ENCODE peak calls at places on chromosome 19, in eight cellular contexts. G is AG09319, W is lower leg skin, O is GM12865, M is heart right ventricle, B is ovary, Y is uterus, Z is AG09309. C is an unnamed sample.

GRCh38 chr19:42191855-42192254 is 25.6 kb downstream of the DEDD2 start:
- DNase-seq in B (no peak), O (no peak), Z (peak; percentile 21), W (no peak), G (no peak), Y (no peak), M (no peak), C (no peak)

GRCh38 chr19:48554385-48555091 is 2.6 kb downstream of the SULT2B1 start:
- DNase-seq in G (no peak), M (no peak), W (no peak), B (no peak), Y (no peak), O (no peak), Z (no peak), C (peak; percentile 33)

GRCh38 chr19:15144046-15144646 is 36.9 kb downstream of the SYDE1 start:
- DNase-seq in B (no peak), G (no peak), M (no peak), O (no peak), Y (no peak), W (no peak), Z (no peak), C (no peak)

GRCh38 chr19:33388817-33389573 is 15.5 kb downstream of the CEBPG start:
- DNase-seq in W (peak; percentile 86), B (no peak), M (no peak), G (no peak), O (no peak), Z (no peak), Y (peak; percentile 43), C (no peak)

GRCh38 chr19:54256250-54257115 is 590 bp downstream of the LILRB5 start:
- DNase-seq in Y (no peak), M (no peak), O (no peak), G (no peak), Z (no peak), B (no peak), W (peak; percentile 80), C (no peak)

GRCh38 chr19:5585461-5586299 is 17.9 kb upstream of the TINCR start:
- DNase-seq in Z (no peak), Y (peak; percentile 26), M (peak; percentile 39), O (no peak), G (no peak), B (no peak), W (no peak), C (no peak)

GRCh38 chr19:58566989-58567388 is 6.1 kb downstream of the MZF1 start:
- DNase-seq in Y (peak; percentile 3), W (peak; percentile 69), B (peak; percentile 13), G (no peak), Z (no peak), M (no peak), O (no peak), C (no peak)

GRCh38 chr19:6268382-6268771 is 11.4 kb downstream of the MLLT1 start:
- DNase-seq in O (no peak), G (no peak), W (no peak), B (no peak), M (no peak), Y (no peak), Z (no peak), C (no peak)

GRCh38 chr19:5628919-5629481 is 6.1 kb downstream of the SAFB start:
- DNase-seq in Y (no peak), Z (no peak), W (peak; percentile 72), G (no peak), M (no peak), O (peak; percentile 30), B (no peak), C (no peak)

DNA sequence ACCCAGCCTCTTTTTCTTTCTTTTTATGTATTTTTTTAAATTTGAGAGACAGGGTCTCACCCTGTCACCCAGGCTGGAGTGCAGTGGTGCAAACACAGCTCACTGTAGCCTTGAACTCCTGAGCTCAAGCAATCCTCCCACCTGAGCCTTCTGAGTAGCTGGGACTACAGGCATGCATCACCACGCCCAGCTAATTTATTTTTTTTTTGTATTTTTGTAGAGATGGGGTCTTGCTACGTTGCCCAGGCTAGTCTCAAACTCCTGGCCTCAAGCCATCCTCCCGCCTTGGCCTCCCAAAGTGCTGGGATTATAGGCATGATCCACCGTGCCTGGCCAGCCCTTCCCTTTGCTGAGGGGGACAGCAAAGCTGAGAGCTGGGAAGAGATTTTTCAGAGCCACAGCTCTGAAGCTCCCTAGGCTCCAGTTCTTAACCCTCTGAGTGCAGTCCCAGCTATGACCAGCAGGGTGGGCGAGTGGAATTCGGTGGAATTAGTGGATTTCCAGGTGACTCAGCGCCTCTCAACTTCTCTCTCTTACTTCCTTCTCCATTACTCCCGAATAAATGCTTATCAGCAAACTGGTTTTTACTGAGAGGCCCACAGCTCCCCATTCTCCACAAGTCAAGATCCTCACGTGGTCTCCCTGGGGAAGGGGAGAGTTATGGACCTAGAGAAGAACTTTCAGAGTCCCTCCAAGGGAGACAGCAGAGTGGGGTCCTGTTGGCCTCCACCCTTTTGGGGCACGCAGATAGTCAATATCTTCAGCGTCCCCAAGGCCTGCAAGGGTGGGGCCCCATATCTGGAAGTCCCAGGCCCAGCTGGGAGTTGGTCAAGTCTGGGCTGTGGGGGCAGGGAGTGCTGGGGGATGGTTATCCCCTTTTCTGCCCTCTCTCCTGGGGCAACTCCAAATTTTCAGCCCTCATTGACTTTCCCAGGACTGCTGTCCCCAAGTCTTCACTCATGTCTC is 1.2 kb downstream of the BLVRB start:
- DNase-seq in Z (peak; percentile 73), B (peak; percentile 87), G (peak; percentile 76), Y (peak; percentile 88), O (peak; percentile 76), W (peak; percentile 97), M (peak; percentile 86), C (peak; percentile 84)
- TF ChIP-seq CTCF in Z (peak; percentile 91), B (peak; percentile 78), G (peak; percentile 80), Y (peak; percentile 90), O (peak; percentile 80), W (peak; percentile 35), M (peak; percentile 87), C (peak; percentile 75)

GRCh38 chr19:12779162-12779993 is 4.0 kb upstream of the HOOK2 start:
- DNase-seq in Y (peak; percentile 75), B (peak; percentile 85), Z (no peak), O (peak; percentile 64), M (peak; percentile 77), G (peak; percentile 49), W (peak; percentile 90), C (no peak)
- TF ChIP-seq CTCF in Y (no peak), B (no peak), Z (no peak), O (peak; percentile 11), M (no peak), G (no peak), W (no peak), C (no peak)

DNA sequence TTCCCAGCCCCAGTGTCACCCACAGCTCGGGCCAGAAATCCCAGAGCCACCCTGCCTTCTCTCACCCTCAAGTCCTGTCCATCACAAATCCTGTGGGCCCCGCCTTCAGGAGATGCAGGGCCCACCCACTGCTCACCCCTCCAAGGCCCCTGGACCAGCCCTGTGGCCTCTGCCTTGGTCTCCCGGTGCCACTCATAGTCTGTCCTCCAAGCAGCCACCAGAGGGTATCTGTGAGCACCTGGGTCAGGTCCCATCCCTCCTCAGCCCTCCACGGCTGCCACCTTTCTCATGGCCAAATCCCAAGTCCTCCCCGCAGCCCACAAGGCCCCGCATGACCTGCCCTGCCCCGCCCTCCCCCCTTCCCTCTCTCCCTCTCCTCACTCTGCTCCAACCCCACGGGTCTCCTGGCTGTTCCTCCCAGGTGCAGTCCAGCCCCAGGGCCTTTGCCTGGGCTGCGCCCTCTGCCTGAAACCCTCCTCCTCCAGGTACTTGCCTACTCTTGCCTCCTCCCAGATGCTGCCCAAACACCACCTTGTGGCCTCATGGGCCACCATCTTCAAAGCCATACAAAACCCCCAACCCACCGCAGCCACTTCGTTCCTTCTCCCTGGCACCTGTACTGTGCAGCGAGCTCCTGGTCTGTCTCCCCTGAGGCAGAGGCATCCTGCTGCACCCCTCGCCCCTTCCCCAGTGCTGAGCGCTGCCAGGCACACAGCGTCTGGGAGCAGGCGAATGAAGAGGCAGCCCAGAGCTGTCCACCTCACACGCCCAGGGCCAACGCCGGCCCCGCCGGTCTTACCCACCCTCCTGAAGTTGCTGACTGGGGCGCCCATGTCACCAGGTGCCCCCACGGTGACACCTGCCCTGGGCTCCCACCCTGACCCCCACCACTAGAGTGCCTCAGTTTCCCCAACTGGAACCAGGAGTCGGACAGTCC is 13.2 kb upstream of the UQCR11 start:
- DNase-seq in B (no peak), M (peak; percentile 38), G (no peak), O (peak; percentile 71), W (no peak), Y (no peak), Z (no peak), C (no peak)
- TF ChIP-seq CTCF in B (no peak), M (peak; percentile 46), G (peak; percentile 22), O (peak; percentile 58), W (no peak), Y (no peak), Z (peak; percentile 45), C (peak; percentile 51)

DNA sequence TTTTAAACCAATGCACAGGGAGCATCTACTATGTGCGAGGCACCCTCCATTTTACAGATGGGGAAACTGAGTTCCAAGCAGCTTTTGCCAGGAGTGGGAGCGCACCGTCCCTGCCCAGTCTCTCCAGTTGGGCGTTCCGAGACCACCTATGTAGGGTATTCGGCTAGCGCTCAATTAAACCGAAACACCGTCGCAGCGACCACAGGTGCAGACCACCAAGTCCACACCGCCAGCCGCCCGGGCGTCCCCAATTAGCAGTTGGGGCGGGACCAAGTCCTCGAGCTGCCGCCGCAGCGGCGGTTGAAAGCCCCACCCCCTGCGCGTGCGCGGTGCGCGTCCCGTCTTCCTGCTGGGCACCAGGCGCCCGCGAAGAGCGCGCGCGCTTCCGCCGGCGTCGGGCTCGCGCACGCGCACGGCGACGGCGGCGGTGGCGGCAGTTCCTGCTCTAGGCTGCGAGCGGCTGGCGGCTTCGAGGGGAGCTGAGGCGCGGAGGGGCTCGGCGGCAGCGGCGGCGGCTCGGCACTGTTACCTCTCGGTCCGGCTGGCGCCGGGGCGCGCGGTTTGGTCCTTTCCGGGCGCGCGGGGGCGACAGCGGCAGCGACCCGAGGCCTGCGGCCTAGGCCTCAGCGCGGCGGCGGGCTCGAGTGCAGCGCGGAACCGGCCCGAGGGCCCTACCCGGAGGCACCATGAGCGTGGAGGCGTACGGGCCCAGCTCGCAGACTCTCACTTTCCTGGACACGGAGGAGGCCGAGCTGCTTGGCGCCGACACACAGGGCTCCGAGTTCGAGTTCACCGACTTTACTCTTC is at the start of gene UPF1:
- DNase-seq in W (peak; percentile 97), M (peak; percentile 93), O (peak; percentile 97), B (peak; percentile 95), Z (no peak), Y (peak; percentile 95), G (peak; percentile 73), C (peak; percentile 92)
- TF ChIP-seq CTCF in W (no peak), M (no peak), O (peak; percentile 3), B (no peak), Z (no peak), Y (peak; percentile 20), G (no peak), C (no peak)

DNA sequence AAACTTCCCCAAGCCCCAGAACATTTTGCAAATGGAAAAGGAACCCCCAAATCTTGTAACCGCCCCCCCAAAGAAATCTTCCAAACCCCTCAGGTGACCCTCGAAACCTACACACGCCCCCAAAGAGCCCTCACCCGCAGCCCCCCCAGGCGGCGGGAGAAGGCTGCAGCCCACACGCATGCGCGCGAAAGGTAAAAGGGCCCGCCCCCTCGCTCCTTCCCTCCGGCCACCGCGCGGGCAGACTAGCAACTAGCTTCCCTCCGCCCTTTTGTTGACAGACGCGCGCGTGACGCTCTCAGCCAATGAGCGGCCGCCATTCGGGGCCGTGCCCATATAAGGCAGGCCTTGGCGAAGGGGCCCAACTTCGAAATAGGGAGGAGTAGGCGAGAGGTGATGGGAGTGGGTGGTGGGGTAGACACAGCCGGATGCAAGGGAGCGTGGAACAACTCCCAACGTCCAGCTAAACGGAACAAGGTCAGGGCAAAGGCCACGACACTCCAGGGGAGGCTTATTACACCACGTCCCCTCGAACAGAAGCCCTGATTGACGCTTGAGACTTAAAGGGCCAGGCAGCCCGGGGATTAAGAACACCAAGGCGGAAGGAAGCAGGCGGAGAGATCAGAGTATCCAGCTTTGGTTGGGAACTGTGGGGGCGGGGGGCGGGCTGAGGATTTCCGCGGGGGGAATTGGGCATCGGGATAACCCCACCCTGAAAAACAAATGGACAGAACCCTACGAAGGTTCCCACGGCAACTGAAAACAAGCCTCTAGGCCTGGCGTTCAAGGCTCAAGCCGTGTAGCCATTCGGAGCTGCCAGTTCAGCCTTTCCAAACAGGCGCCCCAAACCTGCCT is 13.3 kb downstream of the FBXO46 start:
- DNase-seq in B (peak; percentile 99), Y (peak; percentile 99), Z (peak; percentile 87), O (peak; percentile 100), G (peak; percentile 98), W (peak; percentile 100), M (peak; percentile 99), C (peak; percentile 98)
- TF ChIP-seq CTCF in B (no peak), Y (peak; percentile 40), Z (peak; percentile 28), O (peak; percentile 15), G (peak; percentile 20), W (no peak), M (peak; percentile 41), C (no peak)